ENCODE peak calls at places on chromosomes 16 and 17, in seven cellular contexts. M is H1, J is fibroblast of lung, T is progenitor cell of endocrine pancreas, P is GM20000, I is mesothelial cell of epicardium, Q is natural killer cell. N is an unnamed sample.
A peak's percentile ranks its signal among the peaks of the same experiment; 100 is the strongest.

GRCh38 chr17:62819511-62820221 is 11.6 kb upstream of the MARCHF10 start:
- DNase-seq in P (no peak), Q (no peak), I (peak; percentile 67), M (no peak), T (peak; percentile 18), J (peak; percentile 98), N (no peak)

GRCh38 chr17:61401280-61402072 is 1.8 kb downstream of the TBX2 start:
- DNase-seq in J (peak; percentile 66), Q (no peak), P (no peak), I (no peak), M (no peak), T (no peak), N (no peak)

GRCh38 chr17:3683054-3683511 is 12.9 kb downstream of the P2RX5 start:
- DNase-seq in I (no peak), T (no peak), M (no peak), J (no peak), Q (peak; percentile 46), P (peak; percentile 88), N (peak; percentile 89)

GRCh38 chr16:1791256-1791942 is 2.1 kb downstream of the IGFALS start:
- DNase-seq in P (no peak), I (peak; percentile 37), J (no peak), M (no peak), Q (no peak), T (no peak), N (no peak)

GRCh38 chr16:53085539-53086450 is 31.0 kb downstream of the CHD9 start:
- DNase-seq in P (no peak), T (no peak), J (peak; percentile 61), Q (no peak), I (no peak), M (no peak), N (no peak)

GRCh38 chr16:49743206-49743470 is 112.8 kb downstream of the ZNF423 start:
- DNase-seq in M (no peak), P (no peak), Q (no peak), I (no peak), T (no peak), J (no peak), N (no peak)

GRCh38 chr16:27363797-27364196 is 38.2 kb upstream of the IL21R start:
- DNase-seq in J (no peak), M (no peak), I (no peak), T (no peak), P (no peak), Q (no peak), N (no peak)

GRCh38 chr17:29158515-29159275 is 21.5 kb downstream of the MYO18A start:
- DNase-seq in Q (no peak), J (peak; percentile 67), T (no peak), P (no peak), M (no peak), I (no peak), N (no peak)

GRCh38 chr16:6891486-6891885 is 441.2 kb upstream of the RBFOX1 start:
- DNase-seq in P (no peak), T (no peak), M (no peak), I (no peak), Q (no peak), J (no peak), N (no peak)

GRCh38 chr17:81686614-81687013 is 2.8 kb downstream of the HGS start:
- DNase-seq in J (no peak), T (no peak), M (no peak), I (no peak), P (no peak), Q (no peak), N (no peak)

GRCh38 chr16:31333686-31334649 is 21.0 kb upstream of the ITGAX start:
- DNase-seq in M (no peak), Q (no peak), T (no peak), I (no peak), P (peak; percentile 60), J (peak; percentile 2), N (peak; percentile 53)

GRCh38 chr16:64152010-64152767 is 969.7 kb downstream of the CDH11 start:
- DNase-seq in M (no peak), I (no peak), Q (no peak), J (no peak), P (no peak), T (no peak), N (no peak)

GRCh38 chr16:29729116-29729521 is 16.7 kb downstream of the C16orf54 start:
- DNase-seq in T (no peak), I (no peak), Q (no peak), J (peak; percentile 56), M (no peak), P (no peak), N (no peak)

GRCh38 chr17:58254803-58255202 is 16.4 kb downstream of the LPO start:
- DNase-seq in M (no peak), P (no peak), J (no peak), Q (no peak), T (no peak), I (no peak), N (no peak)

GRCh38 chr17:15264542-15264941 is 584 bp downstream of the PMP22 start:
- DNase-seq in Q (no peak), M (no peak), I (no peak), J (no peak), T (no peak), P (no peak), N (no peak)

GRCh38 chr16:84096447-84097005 is 20.2 kb downstream of the MBTPS1 start:
- DNase-seq in M (no peak), I (no peak), J (no peak), Q (no peak), P (no peak), T (no peak), N (no peak)

GRCh38 chr16:86565181-86565631 is 1.4 kb upstream of the FOXC2 start:
- DNase-seq in P (no peak), I (no peak), M (no peak), J (no peak), Q (no peak), T (no peak), N (no peak)

GRCh38 chr17:238964-239259 is 57.5 kb upstream of the DOC2B start:
- DNase-seq in I (peak; percentile 32), Q (no peak), M (no peak), J (no peak), T (no peak), P (no peak), N (no peak)

GRCh38 chr17:75753193-75753513 is 11.8 kb downstream of the GALK1 start:
- DNase-seq in I (no peak), P (no peak), T (no peak), J (no peak), M (no peak), Q (no peak), N (no peak)

GRCh38 chr17:75752405-75753192 is 12.4 kb downstream of the GALK1 start:
- DNase-seq in M (no peak), J (no peak), I (no peak), T (no peak), Q (no peak), P (peak; percentile 77), N (peak; percentile 73)

GRCh38 chr17:75754378-75755204 is 10.4 kb downstream of the GALK1 start:
- DNase-seq in Q (no peak), I (no peak), M (no peak), T (no peak), P (no peak), J (no peak), N (no peak)

GRCh38 chr17:75755205-75755901 is 9.6 kb downstream of the GALK1 start:
- DNase-seq in I (no peak), Q (no peak), T (no peak), M (no peak), P (no peak), J (no peak), N (no peak)

GRCh38 chr17:75753514-75754377 is 11.2 kb downstream of the GALK1 start:
- DNase-seq in Q (peak; percentile 74), J (peak; percentile 62), I (peak; percentile 73), P (peak; percentile 96), T (peak; percentile 56), M (peak; percentile 43), N (peak; percentile 92)
- TF ChIP-seq CTCF in Q (peak; percentile 72), J (peak; percentile 24), I (no peak), P (peak; percentile 85), T (peak; percentile 77), M (peak; percentile 74), N (peak; percentile 94)

GRCh38 chr17:7437369-7437863 is 1.9 kb upstream of the FGF11 start:
- DNase-seq in Q (no peak), J (no peak), P (no peak), I (no peak), T (no peak), M (no peak), N (no peak)

GRCh38 chr17:7438050-7438614 is 1.2 kb upstream of the FGF11 start:
- DNase-seq in T (no peak), Q (peak; percentile 38), M (no peak), J (no peak), I (peak; percentile 83), P (peak; percentile 69), N (no peak)

GRCh38 chr17:7438656-7439460 is 454 bp upstream of the FGF11 start:
- DNase-seq in M (no peak), Q (no peak), T (no peak), J (no peak), P (no peak), I (no peak), N (no peak)

GRCh38 chr17:7436556-7437368 is 1.5 kb downstream of the TMEM102 start:
- DNase-seq in P (peak; percentile 86), J (peak; percentile 71), Q (peak; percentile 79), M (no peak), I (peak; percentile 88), T (peak; percentile 80), N (peak; percentile 78)

DNA sequence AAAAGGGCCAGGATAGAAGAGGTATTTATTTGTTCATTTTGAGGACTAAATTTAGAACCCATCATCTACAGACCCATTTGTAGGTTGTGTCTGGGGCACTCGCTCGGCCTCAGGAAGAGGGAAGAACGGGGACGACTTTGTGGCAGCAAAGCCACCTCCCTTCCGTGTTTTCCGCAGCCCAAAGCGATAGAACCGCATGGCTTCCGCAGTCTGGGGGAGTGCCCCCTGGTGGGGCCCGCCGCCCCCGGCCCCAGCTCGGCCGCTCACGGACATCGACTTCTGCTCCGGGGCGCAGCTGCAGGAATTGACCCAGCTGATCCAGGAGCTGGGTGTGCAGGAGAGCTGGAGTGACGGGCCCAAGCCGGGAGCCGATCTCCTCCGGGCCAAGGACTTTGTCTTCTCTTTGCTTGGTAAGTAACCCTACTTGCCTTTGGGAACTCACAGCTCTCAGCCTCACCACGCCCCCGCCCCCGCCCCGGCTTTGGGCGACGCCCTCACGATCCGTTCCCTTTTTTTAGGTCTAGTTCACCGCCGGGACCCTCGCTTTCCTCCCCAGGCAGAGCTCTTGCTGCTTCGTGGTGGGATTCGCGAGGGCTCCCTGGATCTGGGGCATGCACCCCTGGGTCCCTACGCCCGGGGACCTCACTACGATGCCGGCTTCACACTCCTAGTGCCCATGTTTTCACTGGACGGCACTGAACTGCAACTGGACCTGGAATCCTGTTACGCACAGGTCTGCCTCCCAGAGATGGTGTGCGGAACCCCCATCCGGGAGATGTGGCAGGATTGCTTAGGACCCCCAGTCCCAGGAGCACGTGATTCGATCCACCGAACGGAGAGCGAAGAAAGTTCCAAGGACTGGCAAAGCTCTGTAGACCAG is 681 bp downstream of the TMEM102 start:
- DNase-seq in T (peak; percentile 43), Q (peak; percentile 50), J (no peak), P (peak; percentile 73), I (peak; percentile 58), M (no peak), N (no peak)
- TF ChIP-seq CTCF in T (peak; percentile 51), Q (peak; percentile 30), J (peak; percentile 9), P (no peak), I (peak; percentile 41), M (peak; percentile 4), N (peak; percentile 44)

GRCh38 chr16:77955127-77955526 is 67.2 kb upstream of the CLEC3A start:
- DNase-seq in J (no peak), Q (no peak), P (no peak), M (no peak), I (no peak), T (no peak), N (no peak)
- TF ChIP-seq CTCF in J (peak; percentile 3), Q (no peak), P (no peak), M (peak; percentile 41), I (no peak), T (no peak), N (no peak)

GRCh38 chr17:77148109-77148958 is 7.6 kb downstream of the SEC14L1 start:
- DNase-seq in J (no peak), M (no peak), Q (no peak), I (no peak), P (no peak), T (no peak), N (no peak)
- TF ChIP-seq CTCF in J (no peak), M (no peak), Q (no peak), I (no peak), P (no peak), T (no peak), N (no peak)